ENCODE peak calls at places on chromosomes 2 and 18, in nine cellular contexts. A, C, E, X, H, Y, S, T and B are unnamed samples.
A peak's percentile ranks its signal among the peaks of the same experiment; 100 is the strongest.

GRCh38 chr18:23422751-23423418 is 30.2 kb upstream of the RIOK3 start:
- DNase-seq in H (no peak), S (no peak), Y (peak; percentile 98), T (peak; percentile 57), C (no peak), X (peak; percentile 19), E (peak; percentile 91), A (no peak), B (peak; percentile 77)

GRCh38 chr2:11248-11941 is 34.9 kb downstream of the FAM110C start:
- DNase-seq in C (peak; percentile 98), Y (peak; percentile 25), S (no peak), E (peak; percentile 74), X (no peak), A (peak; percentile 95), H (peak; percentile 57), T (peak; percentile 66), B (peak; percentile 88)

GRCh38 chr2:222310747-222311320 is 12.0 kb upstream of the PAX3 start:
- DNase-seq in T (no peak), S (no peak), E (no peak), C (peak; percentile 50), Y (no peak), H (no peak), X (no peak), A (no peak), B (no peak)

GRCh38 chr2:86038291-86039081 is 67.2 kb downstream of the POLR1A start:
- DNase-seq in T (peak; percentile 21), C (no peak), A (no peak), E (peak; percentile 82), Y (peak; percentile 49), S (no peak), H (peak; percentile 77), X (no peak), B (no peak)

GRCh38 chr18:48215876-48216638 is 193.1 kb downstream of the ZBTB7C start:
- DNase-seq in C (no peak), T (no peak), Y (no peak), X (no peak), A (no peak), S (no peak), H (no peak), E (no peak), B (no peak)

GRCh38 chr2:190978389-190979053 is 35.5 kb downstream of the STAT1 start:
- DNase-seq in X (no peak), C (no peak), A (no peak), T (no peak), S (no peak), Y (no peak), E (no peak), H (no peak), B (no peak)

GRCh38 chr18:76494181-76494540 is 881 bp downstream of the ZNF516 start:
- DNase-seq in E (no peak), T (no peak), Y (no peak), H (no peak), C (peak; percentile 78), X (no peak), S (no peak), A (peak; percentile 63), B (peak; percentile 67)

GRCh38 chr2:36356199-36356989 is 816 bp downstream of the CRIM1 start:
- DNase-seq in Y (peak; percentile 51), H (peak; percentile 13), X (no peak), E (peak; percentile 64), C (peak; percentile 82), A (peak; percentile 58), S (peak; percentile 39), T (peak; percentile 55), B (peak; percentile 73)

GRCh38 chr2:9474361-9475117 is at the start of gene IAH1:
- DNase-seq in E (peak; percentile 84), H (peak; percentile 74), X (no peak), S (peak; percentile 60), Y (peak; percentile 67), C (peak; percentile 77), A (peak; percentile 54), T (peak; percentile 63), B (peak; percentile 78)

GRCh38 chr2:207926133-207927076 is 98.9 kb downstream of the PLEKHM3 start:
- DNase-seq in A (no peak), E (peak; percentile 53), T (no peak), S (no peak), Y (no peak), H (no peak), C (no peak), X (no peak), B (peak; percentile 18)

GRCh38 chr2:133177196-133177595 is 391.1 kb downstream of the NCKAP5 start:
- DNase-seq in C (no peak), H (no peak), S (no peak), E (no peak), T (no peak), X (no peak), Y (no peak), A (no peak), B (no peak)

DNA sequence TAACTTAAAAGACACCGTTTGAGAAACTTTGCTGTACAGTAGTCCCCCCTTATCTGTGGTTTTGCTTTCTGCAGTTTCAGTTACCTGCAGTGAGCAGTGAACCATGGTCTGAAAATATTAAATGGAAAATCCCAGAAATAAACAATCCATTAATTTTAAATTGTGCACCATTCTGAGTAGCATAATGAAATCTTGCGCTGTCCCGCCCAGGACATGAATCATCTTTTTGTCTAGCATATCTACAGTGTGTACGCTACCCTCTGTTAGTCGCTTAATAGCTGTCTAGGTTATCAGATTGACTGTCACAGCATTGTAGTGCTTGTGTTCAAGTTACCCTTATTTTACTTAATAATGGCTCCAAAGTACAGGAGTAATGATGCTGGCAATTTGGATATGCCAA is 6.1 kb downstream of the ARPC2 start:
- DNase-seq in T (no peak), S (no peak), H (peak; percentile 8), Y (no peak), X (no peak), C (no peak), A (no peak), E (no peak), B (no peak)
- H3K4me1 ChIP-seq in T (peaks cover 53% of the 10 kb centered on the region), S (peaks cover 62% of the 10 kb centered on the region), H (peaks cover 71% of the 10 kb centered on the region), Y (peaks cover 24% of the 10 kb centered on the region), X (peaks cover 83% of the 10 kb centered on the region), C (peaks cover 4% of the 10 kb centered on the region), A (peaks cover 28% of the 10 kb centered on the region), E (peaks cover 47% of the 10 kb centered on the region), B (peaks cover 53% of the 10 kb centered on the region)

DNA sequence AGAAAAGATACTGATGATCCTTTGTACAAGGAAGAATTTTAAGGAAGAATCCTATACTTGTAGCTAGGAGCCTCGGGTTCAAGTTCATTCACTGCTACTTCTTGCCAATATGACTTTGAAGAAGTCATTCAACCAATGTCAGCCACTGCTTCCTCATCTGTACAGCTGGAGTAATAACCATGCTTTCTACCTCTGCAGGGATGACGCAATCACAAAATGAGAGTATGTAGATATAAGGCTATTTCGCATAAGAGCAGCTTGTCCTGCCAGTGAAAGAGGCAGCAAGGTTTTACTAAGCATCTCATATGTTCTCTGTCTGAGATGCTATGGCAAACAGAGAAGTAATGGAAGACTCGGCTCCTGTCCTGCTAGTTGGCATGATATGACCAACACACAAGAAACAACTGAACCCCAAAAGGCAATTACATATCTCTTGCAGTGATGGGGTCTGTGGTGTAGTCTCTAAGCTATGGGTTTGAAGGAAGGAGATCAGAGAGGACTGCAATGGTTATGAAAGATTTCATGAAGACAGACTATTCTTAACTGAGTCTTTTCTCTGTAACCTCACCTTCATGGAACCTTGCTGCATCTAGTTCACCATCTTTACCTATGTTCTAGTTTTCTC is 9.2 kb downstream of the AAK1 start:
- DNase-seq in Y (peak; percentile 27), C (no peak), S (no peak), X (no peak), H (no peak), T (no peak), E (no peak), A (no peak), B (no peak)
- H3K4me1 ChIP-seq in Y (peaks cover 6% of the 10 kb centered on the region), C (no peaks in the 10 kb centered on the region), S (peaks cover 62% of the 10 kb centered on the region), X (peaks cover 47% of the 10 kb centered on the region), H (peaks cover 77% of the 10 kb centered on the region), T (peaks cover 15% of the 10 kb centered on the region), E (no peaks in the 10 kb centered on the region), A (peaks cover 11% of the 10 kb centered on the region), B (peaks cover 6% of the 10 kb centered on the region)

GRCh38 chr18:79433431-79433830 is 37.7 kb downstream of the NFATC1 start:
- DNase-seq in H (no peak), A (no peak), Y (no peak), T (no peak), S (no peak), E (no peak), C (no peak), X (no peak), B (no peak)

GRCh38 chr18:79438089-79438488 is 42.4 kb downstream of the NFATC1 start:
- DNase-seq in Y (no peak), X (no peak), T (no peak), A (no peak), C (no peak), S (no peak), H (no peak), E (no peak), B (no peak)

GRCh38 chr18:79436556-79437275 is 41.0 kb downstream of the NFATC1 start:
- DNase-seq in H (no peak), E (no peak), A (no peak), S (no peak), X (no peak), C (no peak), Y (no peak), T (no peak), B (no peak)

GRCh38 chr18:79432376-79433120 is 36.8 kb downstream of the NFATC1 start:
- DNase-seq in S (no peak), A (no peak), T (no peak), H (no peak), E (no peak), X (no peak), Y (no peak), C (no peak), B (no peak)

DNA sequence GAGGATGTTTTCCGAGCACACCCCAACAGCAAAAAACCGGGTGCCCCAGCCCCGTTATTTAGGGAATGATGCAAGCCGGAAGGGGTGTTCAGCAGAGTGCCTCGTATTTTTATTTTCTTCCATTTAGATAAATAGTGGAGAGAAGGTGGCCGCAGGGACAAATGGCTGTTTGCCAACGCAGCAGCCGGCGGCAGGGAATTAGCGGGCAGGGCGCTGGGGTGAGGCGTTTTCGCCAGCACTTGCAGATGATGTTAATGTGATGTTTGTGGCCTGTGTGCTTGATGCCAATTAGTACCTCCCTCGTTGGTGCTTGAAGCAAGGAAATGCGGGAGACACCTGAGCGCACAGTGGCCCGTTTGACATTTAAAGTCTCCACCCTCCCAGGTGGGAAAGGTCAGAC is 38.9 kb downstream of the NFATC1 start:
- DNase-seq in Y (no peak), E (no peak), S (no peak), X (no peak), H (no peak), T (no peak), A (no peak), C (no peak), B (no peak)
- H3K4me1 ChIP-seq in Y (no peaks in the 10 kb centered on the region), E (no peaks in the 10 kb centered on the region), S (no peaks in the 10 kb centered on the region), X (no peaks in the 10 kb centered on the region), H (peaks cover 12% of the 10 kb centered on the region), T (no peaks in the 10 kb centered on the region), A (no peaks in the 10 kb centered on the region), C (no peaks in the 10 kb centered on the region), B (no peaks in the 10 kb centered on the region)

DNA sequence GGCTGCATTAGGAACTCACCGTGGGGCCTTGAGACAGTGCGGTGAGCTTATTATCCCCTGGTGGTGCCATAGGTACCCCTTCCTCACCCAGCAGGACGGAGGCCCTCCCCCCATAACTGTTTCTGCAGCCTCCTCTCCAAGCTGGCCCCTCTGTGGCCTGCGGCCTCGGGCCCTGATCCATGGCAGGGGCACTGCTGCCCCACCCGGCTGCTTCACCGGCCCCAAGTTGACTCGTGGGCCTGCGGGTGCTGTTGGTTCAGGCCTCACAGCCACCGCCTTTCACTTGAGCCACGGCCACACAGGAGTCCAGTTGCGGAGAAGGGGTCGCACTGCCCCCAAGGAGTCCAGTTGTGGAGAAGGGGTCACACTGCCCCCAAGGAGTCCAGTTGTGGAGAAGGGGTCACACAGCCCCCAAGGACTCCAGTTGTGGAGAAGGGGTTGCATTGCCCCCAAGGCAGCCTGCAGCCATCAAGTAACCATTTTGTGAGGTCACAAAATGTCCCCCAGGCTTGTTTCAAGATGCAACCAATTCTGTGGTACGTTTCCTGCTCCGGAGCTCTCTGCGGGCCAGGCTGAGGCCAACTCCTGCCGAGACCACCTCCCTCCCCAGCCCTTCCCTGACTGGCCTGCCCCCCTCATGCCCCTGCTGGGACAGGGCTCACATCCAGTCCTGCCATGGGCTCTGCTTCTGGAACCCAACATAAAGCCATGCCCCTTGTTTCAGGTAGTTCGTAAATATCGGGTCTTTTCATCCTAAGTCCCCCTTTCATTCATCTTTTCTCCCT is 4.6 kb downstream of the LRRFIP1 start:
- DNase-seq in H (no peak), T (no peak), E (no peak), A (no peak), S (no peak), X (no peak), Y (no peak), C (no peak), B (no peak)
- H3K4me1 ChIP-seq in H (peaks cover 5% of the 10 kb centered on the region), T (peaks cover 20% of the 10 kb centered on the region), E (no peaks in the 10 kb centered on the region), A (peaks cover 12% of the 10 kb centered on the region), S (peaks cover 68% of the 10 kb centered on the region), X (peaks cover 63% of the 10 kb centered on the region), Y (no peaks in the 10 kb centered on the region), C (peaks cover 6% of the 10 kb centered on the region), B (peaks cover 4% of the 10 kb centered on the region)